ENCODE peak calls at places on chromosomes 12 and 14, in six cellular contexts. H is fibroblast of lung, L is astrocyte of the spinal cord, M is mesenchymal stem cell, E is uterus, T is iPS DF 6.9. Y is an unnamed sample.

GRCh38 chr12:90211017-90211416 is 502.4 kb upstream of the ATP2B1 start:
- DNase-seq in H (no peak), T (no peak), M (peak; percentile 63), E (no peak), L (peak; percentile 57), Y (no peak)

GRCh38 chr12:57261385-57261784 is 10.4 kb upstream of the STAC3 start:
- DNase-seq in L (no peak), M (no peak), H (no peak), T (no peak), E (no peak), Y (no peak)

GRCh38 chr14:91376547-91377477 is 40.8 kb downstream of the CCDC88C start:
- DNase-seq in L (no peak), E (no peak), T (no peak), H (no peak), M (no peak), Y (peak; percentile 50)

GRCh38 chr12:31011746-31012567 is 61.7 kb upstream of the DDX11 start:
- DNase-seq in T (no peak), E (peak; percentile 7), L (no peak), H (no peak), M (no peak), Y (no peak)

GRCh38 chr14:101377069-101377468 is 184.2 kb upstream of the DIO3 start:
- DNase-seq in T (no peak), L (no peak), M (no peak), E (no peak), H (no peak), Y (no peak)

GRCh38 chr14:59787045-59787674 is 83.4 kb downstream of the RTN1 start:
- DNase-seq in L (peak; percentile 8), M (no peak), T (no peak), H (no peak), E (no peak), Y (no peak)

GRCh38 chr14:71628433-71628832 is 303.8 kb upstream of the RGS6 start:
- DNase-seq in M (no peak), L (no peak), T (no peak), E (no peak), H (no peak), Y (peak; percentile 11)

GRCh38 chr14:49594347-49595089 is 4.2 kb upstream of the LRR1 start:
- DNase-seq in E (no peak), L (peak; percentile 59), H (peak; percentile 74), M (peak; percentile 85), T (no peak), Y (no peak)

GRCh38 chr12:124930576-124930975 is 16.1 kb upstream of the UBC start:
- DNase-seq in L (no peak), H (no peak), E (no peak), M (no peak), T (no peak), Y (no peak)

GRCh38 chr12:7542813-7543212 is 39.2 kb upstream of the CD163 start:
- DNase-seq in T (no peak), M (peak; percentile 12), L (peak; percentile 7), E (no peak), H (peak; percentile 38), Y (no peak)

GRCh38 chr14:71001742-71002141 is 94.5 kb downstream of the PCNX1 start:
- DNase-seq in E (no peak), L (no peak), M (peak; percentile 10), H (no peak), T (no peak), Y (peak; percentile 29)

GRCh38 chr12:8831116-8831515 is 8.7 kb downstream of the A2ML1 start:
- DNase-seq in H (no peak), T (no peak), L (no peak), E (no peak), M (no peak), Y (no peak)

GRCh38 chr14:99289394-99290189 is 17.6 kb upstream of the BCL11B start:
- DNase-seq in T (no peak), E (no peak), M (no peak), L (no peak), H (no peak), Y (no peak)

GRCh38 chr14:34615507-34615906 is 14.4 kb downstream of the SNX6 start:
- DNase-seq in M (no peak), H (no peak), E (no peak), T (no peak), L (no peak), Y (no peak)

GRCh38 chr14:22052795-22053194 is 379.2 kb upstream of the OR4E1 start:
- DNase-seq in M (no peak), H (no peak), L (no peak), T (no peak), E (no peak), Y (no peak)

GRCh38 chr14:91903070-91903469 is 35.7 kb upstream of the TC2N start:
- DNase-seq in H (no peak), L (no peak), M (no peak), E (no peak), T (no peak), Y (no peak)

GRCh38 chr12:11513288-11513687 is 117.9 kb upstream of the PRB2 start:
- DNase-seq in M (no peak), H (no peak), E (no peak), L (no peak), T (no peak), Y (peak; percentile 66)

GRCh38 chr12:47766496-47767196 is 6.4 kb upstream of the SLC48A1 start:
- DNase-seq in H (no peak), E (no peak), M (no peak), L (no peak), T (no peak), Y (no peak)

GRCh38 chr12:104011265-104011664 is 38.7 kb downstream of the GLT8D2 start:
- DNase-seq in E (no peak), H (peak; percentile 90), T (no peak), M (peak; percentile 82), L (peak; percentile 90), Y (no peak)

GRCh38 chr12:31238764-31239387 is 87.1 kb downstream of the SINHCAF start:
- DNase-seq in T (no peak), H (peak; percentile 62), M (peak; percentile 69), E (peak; percentile 36), L (peak; percentile 62), Y (peak; percentile 76)

GRCh38 chr12:45130881-45131281 is 80.0 kb upstream of the DBX2 start:
- DNase-seq in E (no peak), L (peak; percentile 77), M (peak; percentile 51), H (peak; percentile 69), T (peak; percentile 31), Y (peak; percentile 65)

GRCh38 chr12:32896438-32897275 is at the start of gene PKP2:
- DNase-seq in T (peak; percentile 66), L (peak; percentile 17), M (peak; percentile 45), E (peak; percentile 18), H (no peak), Y (peak; percentile 96)

GRCh38 chr12:109934026-109934425 is 34.0 kb downstream of the TCHP start:
- DNase-seq in H (peak; percentile 43), T (no peak), M (no peak), L (no peak), E (no peak), Y (no peak)

GRCh38 chr14:52079239-52079956 is 10.5 kb upstream of the NID2 start:
- DNase-seq in M (peak; percentile 72), L (no peak), T (no peak), H (no peak), E (no peak), Y (no peak)

GRCh38 chr12:26884765-26885576 is 52.0 kb upstream of the ITPR2 start:
- DNase-seq in T (peak; percentile 86), M (peak; percentile 80), E (peak; percentile 84), H (peak; percentile 81), L (peak; percentile 74), Y (peak; percentile 73)

GRCh38 chr12:25887367-25887766 is 71.1 kb upstream of the RASSF8 start:
- DNase-seq in E (no peak), H (no peak), L (no peak), T (no peak), M (no peak), Y (no peak)

GRCh38 chr12:52010152-52010622 is 3.4 kb downstream of the TAMALIN start:
- DNase-seq in H (peak; percentile 91), T (no peak), M (peak; percentile 93), L (peak; percentile 88), E (peak; percentile 89), Y (peak; percentile 88)

GRCh38 chr12:89529738-89530137 is 3.9 kb upstream of the POC1B start:
- DNase-seq in L (peak; percentile 68), T (no peak), E (no peak), M (peak; percentile 67), H (peak; percentile 75), Y (peak; percentile 69)

GRCh38 chr12:46387697-46388096 is 15.1 kb upstream of the SLC38A2 start:
- DNase-seq in M (no peak), T (no peak), E (no peak), H (no peak), L (no peak), Y (no peak)

GRCh38 chr14:22836301-22837058 is at the start of gene MMP14:
- DNase-seq in E (peak; percentile 89), H (peak; percentile 94), T (no peak), L (peak; percentile 93), M (peak; percentile 92), Y (peak; percentile 71)

GRCh38 chr12:12561305-12562015 is 1.2 kb downstream of the DUSP16 start:
- DNase-seq in E (peak; percentile 74), L (peak; percentile 50), H (peak; percentile 50), T (no peak), M (peak; percentile 74), Y (peak; percentile 75)

GRCh38 chr14:68968051-68968450 is 11.1 kb downstream of the ACTN1 start:
- DNase-seq in H (no peak), E (no peak), M (no peak), L (no peak), T (no peak), Y (no peak)

Y was measured in SK-N-SH.